ENCODE peak calls at places on chromosomes 13 and 19, in ten cellular contexts. One of them, this sample, is unnamed.

GRCh38 chr19:4049432-4049831 is 17.3 kb downstream of the ZBTB7A start:
- DNase-seq in aorta: no peak
- DNase-seq in astrocyte of the hippocampus: no peak
- DNase-seq in AG08395: no peak
- DNase-seq in ovary: no peak
- DNase-seq in brain microvascular endothelial cell: no peak
- DNase-seq in endodermal cell: no peak
- DNase-seq in PC-3: no peak
- DNase-seq in Peyer's patch: no peak
- DNase-seq in activated CD4-positive, alpha-beta T cell treated with anti-CD3 and anti-CD28 coated beads, Interleukin-2, amount 50 U/mL, for 48 hours: no peak
- DNase-seq in this sample: no peak

GRCh38 chr13:76764429-76764828 is 121.8 kb downstream of the KCTD12 start:
- DNase-seq in aorta: peak; percentile 77
- DNase-seq in astrocyte of the hippocampus: no peak
- DNase-seq in AG08395: no peak
- DNase-seq in ovary: peak; percentile 19
- DNase-seq in brain microvascular endothelial cell: peak; percentile 46
- DNase-seq in endodermal cell: no peak
- DNase-seq in PC-3: peak; percentile 36
- DNase-seq in Peyer's patch: no peak
- DNase-seq in activated CD4-positive, alpha-beta T cell treated with anti-CD3 and anti-CD28 coated beads, Interleukin-2, amount 50 U/mL, for 48 hours: no peak
- DNase-seq in this sample: no peak

GRCh38 chr19:48683349-48683748 is 10.5 kb upstream of the NTN5 start:
- DNase-seq in aorta: peak; percentile 63
- DNase-seq in astrocyte of the hippocampus: peak; percentile 55
- DNase-seq in AG08395: no peak
- DNase-seq in ovary: peak; percentile 58
- DNase-seq in brain microvascular endothelial cell: peak; percentile 18
- DNase-seq in endodermal cell: no peak
- DNase-seq in PC-3: no peak
- DNase-seq in Peyer's patch: no peak
- DNase-seq in activated CD4-positive, alpha-beta T cell treated with anti-CD3 and anti-CD28 coated beads, Interleukin-2, amount 50 U/mL, for 48 hours: no peak
- DNase-seq in this sample: peak; percentile 32

GRCh38 chr19:7710616-7711015 is 8.7 kb upstream of the FCER2 start:
- DNase-seq in aorta: no peak
- DNase-seq in astrocyte of the hippocampus: no peak
- DNase-seq in AG08395: no peak
- DNase-seq in ovary: no peak
- DNase-seq in brain microvascular endothelial cell: no peak
- DNase-seq in endodermal cell: no peak
- DNase-seq in PC-3: no peak
- DNase-seq in Peyer's patch: no peak
- DNase-seq in activated CD4-positive, alpha-beta T cell treated with anti-CD3 and anti-CD28 coated beads, Interleukin-2, amount 50 U/mL, for 48 hours: no peak
- DNase-seq in this sample: no peak

GRCh38 chr19:351976-352625 is 7.5 kb upstream of the MIER2 start:
- DNase-seq in aorta: peak; percentile 30
- DNase-seq in astrocyte of the hippocampus: no peak
- DNase-seq in AG08395: no peak
- DNase-seq in ovary: no peak
- DNase-seq in brain microvascular endothelial cell: no peak
- DNase-seq in endodermal cell: peak; percentile 37
- DNase-seq in PC-3: no peak
- DNase-seq in Peyer's patch: no peak
- DNase-seq in activated CD4-positive, alpha-beta T cell treated with anti-CD3 and anti-CD28 coated beads, Interleukin-2, amount 50 U/mL, for 48 hours: no peak
- DNase-seq in this sample: no peak

GRCh38 chr13:27280009-27280646 is 9.5 kb downstream of the RASL11A start:
- DNase-seq in aorta: no peak
- DNase-seq in astrocyte of the hippocampus: peak; percentile 86
- DNase-seq in AG08395: no peak
- DNase-seq in ovary: no peak
- DNase-seq in brain microvascular endothelial cell: no peak
- DNase-seq in endodermal cell: no peak
- DNase-seq in PC-3: peak; percentile 92
- DNase-seq in Peyer's patch: no peak
- DNase-seq in activated CD4-positive, alpha-beta T cell treated with anti-CD3 and anti-CD28 coated beads, Interleukin-2, amount 50 U/mL, for 48 hours: no peak
- DNase-seq in this sample: no peak

GRCh38 chr13:110638814-110639806 is 23.8 kb downstream of the NAXD start:
- DNase-seq in aorta: peak; percentile 38
- DNase-seq in astrocyte of the hippocampus: no peak
- DNase-seq in AG08395: no peak
- DNase-seq in ovary: no peak
- DNase-seq in brain microvascular endothelial cell: no peak
- DNase-seq in endodermal cell: peak; percentile 44
- DNase-seq in PC-3: no peak
- DNase-seq in Peyer's patch: no peak
- DNase-seq in activated CD4-positive, alpha-beta T cell treated with anti-CD3 and anti-CD28 coated beads, Interleukin-2, amount 50 U/mL, for 48 hours: no peak
- DNase-seq in this sample: no peak

GRCh38 chr13:38657191-38657590 is 29.7 kb upstream of the FREM2 start:
- DNase-seq in aorta: no peak
- DNase-seq in astrocyte of the hippocampus: peak; percentile 19
- DNase-seq in AG08395: no peak
- DNase-seq in ovary: no peak
- DNase-seq in brain microvascular endothelial cell: peak; percentile 23
- DNase-seq in endodermal cell: no peak
- DNase-seq in PC-3: peak; percentile 11
- DNase-seq in Peyer's patch: no peak
- DNase-seq in activated CD4-positive, alpha-beta T cell treated with anti-CD3 and anti-CD28 coated beads, Interleukin-2, amount 50 U/mL, for 48 hours: no peak
- DNase-seq in this sample: no peak

This sample was measured in effector CD8-positive, alpha-beta T cell.